ENCODE peak calls at places on chromosomes 4 and X, in six cellular contexts. A is right lobe of liver; M is SW480; N is activated CD8-positive, alpha-beta memory T cell treated with anti-CD3 and anti-CD28 coated beads for 1 hour; Z is EL; H is CD8-positive, alpha-beta T cell. L is an unnamed sample.

GRCh38 chr4:622071-622995 is 3.0 kb upstream of the PDE6B start:
- DNase-seq in A (no peak), M (no peak), N (no peak), Z (peak), H (no peak), L (no peak)

GRCh38 chr4:53313510-53313909 is 52.4 kb downstream of the SCFD2 start:
- DNase-seq in A (no peak), M (peak), N (no peak), Z (peak), H (no peak), L (no peak)

GRCh38 chr4:53974561-53974960 is 89.8 kb downstream of the CHIC2 start:
- DNase-seq in A (no peak), M (no peak), N (no peak), Z (peak), H (no peak), L (no peak)

GRCh38 chr4:76267811-76268210 is 16.3 kb downstream of the FAM47E start:
- DNase-seq in A (no peak), M (no peak), N (no peak), Z (no peak), H (no peak), L (no peak)

GRCh38 chrX:3680459-3680858 is 33.0 kb downstream of the PRKX start:
- DNase-seq in A (no peak), M (no peak), N (no peak), Z (no peak), H (no peak), L (no peak)

GRCh38 chr4:147355849-147356248 is 125.0 kb upstream of the EDNRA start:
- DNase-seq in A (no peak), M (no peak), N (no peak), Z (peak), H (no peak), L (no peak)

GRCh38 chrX:10832103-10832502 is 211.7 kb upstream of the MID1 start:
- DNase-seq in A (no peak), M (no peak), N (no peak), Z (no peak), H (no peak), L (no peak)

GRCh38 chr4:186366326-186366725 is 100.3 kb downstream of the F11 start:
- DNase-seq in A (no peak), M (no peak), N (no peak), Z (no peak), H (no peak), L (no peak)

GRCh38 chr4:95415346-95415771 is 133.4 kb downstream of the UNC5C start:
- DNase-seq in A (no peak), M (no peak), N (no peak), Z (no peak), H (no peak), L (no peak)

L was measured in T-helper 1 cell.